ENCODE peak calls at places on chromosomes 5 and 9, in five cellular contexts. One of them, this sample, is unnamed.

GRCh38 chr9:35962126-35962906 is 4.4 kb upstream of the OR2S2 start:
- DNase-seq in neural progenitor cell: peak; percentile 48
- DNase-seq in mesenchymal stem cell: peak; percentile 36
- DNase-seq in stimulated activated CD4-positive, alpha-beta T cell treated with anti-CD3 and anti-CD28 coated beads, TNF-alpha, amount 100 ng/mL, for 1 hour: no peak
- DNase-seq in NCI-H1092: no peak
- DNase-seq in this sample: peak; percentile 77

GRCh38 chr5:122354293-122354692 is 42.3 kb downstream of the SNCAIP start:
- DNase-seq in neural progenitor cell: peak; percentile 75
- DNase-seq in mesenchymal stem cell: peak; percentile 24
- DNase-seq in stimulated activated CD4-positive, alpha-beta T cell treated with anti-CD3 and anti-CD28 coated beads, TNF-alpha, amount 100 ng/mL, for 1 hour: no peak
- DNase-seq in NCI-H1092: no peak
- DNase-seq in this sample: no peak

GRCh38 chr9:35660966-35661413 is 2.9 kb downstream of the CCDC107 start:
- DNase-seq in neural progenitor cell: peak; percentile 36
- DNase-seq in mesenchymal stem cell: peak; percentile 64
- DNase-seq in stimulated activated CD4-positive, alpha-beta T cell treated with anti-CD3 and anti-CD28 coated beads, TNF-alpha, amount 100 ng/mL, for 1 hour: no peak
- DNase-seq in NCI-H1092: no peak
- DNase-seq in this sample: peak; percentile 58

GRCh38 chr5:42767491-42768105 is 11.0 kb downstream of the CCDC152 start:
- DNase-seq in neural progenitor cell: peak; percentile 34
- DNase-seq in mesenchymal stem cell: peak; percentile 44
- DNase-seq in stimulated activated CD4-positive, alpha-beta T cell treated with anti-CD3 and anti-CD28 coated beads, TNF-alpha, amount 100 ng/mL, for 1 hour: no peak
- DNase-seq in NCI-H1092: no peak
- DNase-seq in this sample: peak; percentile 61

GRCh38 chr9:7777776-7778175 is 21.8 kb downstream of the DMAC1 start:
- DNase-seq in neural progenitor cell: no peak
- DNase-seq in mesenchymal stem cell: no peak
- DNase-seq in stimulated activated CD4-positive, alpha-beta T cell treated with anti-CD3 and anti-CD28 coated beads, TNF-alpha, amount 100 ng/mL, for 1 hour: no peak
- DNase-seq in NCI-H1092: peak; percentile 97
- DNase-seq in this sample: peak; percentile 29

GRCh38 chr9:18438300-18438925 is 35.5 kb upstream of the ADAMTSL1 start:
- DNase-seq in neural progenitor cell: peak; percentile 72
- DNase-seq in mesenchymal stem cell: peak; percentile 48
- DNase-seq in stimulated activated CD4-positive, alpha-beta T cell treated with anti-CD3 and anti-CD28 coated beads, TNF-alpha, amount 100 ng/mL, for 1 hour: no peak
- DNase-seq in NCI-H1092: peak; percentile 31
- DNase-seq in this sample: peak; percentile 41

GRCh38 chr5:53942724-53943123 is 367.6 kb downstream of the ARL15 start:
- DNase-seq in neural progenitor cell: no peak
- DNase-seq in mesenchymal stem cell: peak; percentile 37
- DNase-seq in stimulated activated CD4-positive, alpha-beta T cell treated with anti-CD3 and anti-CD28 coated beads, TNF-alpha, amount 100 ng/mL, for 1 hour: no peak
- DNase-seq in NCI-H1092: no peak
- DNase-seq in this sample: peak; percentile 90

GRCh38 chr5:170151105-170151831 is 45.6 kb downstream of the FOXI1 start:
- DNase-seq in neural progenitor cell: no peak
- DNase-seq in mesenchymal stem cell: peak; percentile 33
- DNase-seq in stimulated activated CD4-positive, alpha-beta T cell treated with anti-CD3 and anti-CD28 coated beads, TNF-alpha, amount 100 ng/mL, for 1 hour: no peak
- DNase-seq in NCI-H1092: no peak
- DNase-seq in this sample: peak; percentile 9

GRCh38 chr5:161751265-161751664 is 65.7 kb downstream of the GABRA6 start:
- DNase-seq in neural progenitor cell: peak; percentile 3
- DNase-seq in mesenchymal stem cell: no peak
- DNase-seq in stimulated activated CD4-positive, alpha-beta T cell treated with anti-CD3 and anti-CD28 coated beads, TNF-alpha, amount 100 ng/mL, for 1 hour: no peak
- DNase-seq in NCI-H1092: no peak
- DNase-seq in this sample: no peak

GRCh38 chr9:96009690-96010477 is 134.4 kb downstream of the ERCC6L2 start:
- DNase-seq in neural progenitor cell: no peak
- DNase-seq in mesenchymal stem cell: no peak
- DNase-seq in stimulated activated CD4-positive, alpha-beta T cell treated with anti-CD3 and anti-CD28 coated beads, TNF-alpha, amount 100 ng/mL, for 1 hour: no peak
- DNase-seq in NCI-H1092: no peak
- DNase-seq in this sample: peak; percentile 28